ENCODE peak calls at places on chromosomes 12 and 14, in five cellular contexts. P, U, E, X and I are unnamed samples.

GRCh38 chr12:26090853-26091510 is 33.9 kb downstream of the BHLHE41 start:
- DNase-seq in P (no peak), U (peak), E (no peak), X (no peak), I (no peak)

GRCh38 chr12:86256169-86256568 is at the start of gene MGAT4C:
- DNase-seq in P (no peak), U (no peak), E (no peak), X (no peak), I (no peak)

GRCh38 chr12:110741371-110741770 is 1.3 kb downstream of the PPP1CC start:
- DNase-seq in P (peak), U (no peak), E (no peak), X (no peak), I (peak)

GRCh38 chr14:49946320-49947141 is 53.6 kb downstream of the ARF6 start:
- DNase-seq in P (peak), U (peak), E (peak), X (no peak), I (no peak)

GRCh38 chr14:35234007-35234406 is 58.2 kb upstream of the PSMA6 start:
- DNase-seq in P (no peak), U (peak), E (no peak), X (no peak), I (no peak)

GRCh38 chr12:62700091-62700490 is 233.5 kb downstream of the MON2 start:
- DNase-seq in P (no peak), U (peak), E (no peak), X (no peak), I (no peak)

GRCh38 chr14:88563845-88564244 is 1.0 kb downstream of the ZC3H14 start:
- DNase-seq in P (no peak), U (no peak), E (no peak), X (no peak), I (no peak)

GRCh38 chr12:92224685-92225331 is 79.2 kb upstream of the BTG1 start:
- DNase-seq in P (no peak), U (peak), E (no peak), X (no peak), I (no peak)

GRCh38 chr14:88904864-88905263 is 80.4 kb downstream of the TTC8 start:
- DNase-seq in P (no peak), U (peak), E (no peak), X (no peak), I (no peak)

GRCh38 chr14:65366802-65367570 is 45.5 kb upstream of the FUT8 start:
- DNase-seq in P (no peak), U (no peak), E (no peak), X (no peak), I (no peak)

GRCh38 chr14:28652782-28653181 is 113.8 kb upstream of the FOXG1 start:
- DNase-seq in P (no peak), U (peak), E (no peak), X (no peak), I (no peak)

GRCh38 chr14:54182419-54183040 is 214.3 kb upstream of the CDKN3 start:
- DNase-seq in P (no peak), U (peak), E (no peak), X (no peak), I (no peak)

GRCh38 chr12:120538281-120539156 is 4.4 kb downstream of the RNF10 start:
- DNase-seq in P (no peak), U (peak), E (no peak), X (no peak), I (peak)

GRCh38 chr12:1171657-1172056 is 180.6 kb downstream of the ERC1 start:
- DNase-seq in P (no peak), U (no peak), E (no peak), X (no peak), I (no peak)

GRCh38 chr12:101414533-101415119 is 7.1 kb upstream of the ARL1 start:
- DNase-seq in P (peak), U (peak), E (peak), X (no peak), I (peak)

GRCh38 chr12:109731806-109732205 is 18.2 kb downstream of the FAM222A start:
- DNase-seq in P (no peak), U (no peak), E (no peak), X (no peak), I (no peak)

GRCh38 chr14:34873591-34874385 is 1.4 kb downstream of the BAZ1A start:
- DNase-seq in P (peak), U (peak), E (peak), X (peak), I (peak)

GRCh38 chr12:1593232-1594044 is 943 bp downstream of the FBXL14 start:
- DNase-seq in P (peak), U (no peak), E (no peak), X (no peak), I (no peak)

GRCh38 chr12:122126342-122126635 is 47.7 kb downstream of the IL31 start:
- DNase-seq in P (no peak), U (no peak), E (no peak), X (no peak), I (no peak)

GRCh38 chr12:120090211-120090610 is 26.3 kb downstream of the RAB35 start:
- DNase-seq in P (no peak), U (no peak), E (no peak), X (no peak), I (no peak)

GRCh38 chr12:89154743-89155530 is 197.4 kb downstream of the DUSP6 start:
- DNase-seq in P (no peak), U (peak), E (no peak), X (no peak), I (no peak)

GRCh38 chr14:52318057-52318456 is 3.9 kb downstream of the PTGER2 start:
- DNase-seq in P (no peak), U (no peak), E (no peak), X (no peak), I (no peak)

GRCh38 chr14:58465425-58465824 is 37.9 kb downstream of the KIAA0586 start:
- DNase-seq in P (no peak), U (peak), E (no peak), X (no peak), I (no peak)

GRCh38 chr12:46383654-46384450 is 11.3 kb upstream of the SLC38A2 start:
- DNase-seq in P (peak), U (peak), E (peak), X (peak), I (peak)

GRCh38 chr14:62209287-62209899 is 447.2 kb downstream of the SNAPC1 start:
- DNase-seq in P (no peak), U (peak), E (no peak), X (no peak), I (no peak)

GRCh38 chr12:50979369-50980052 is 27.2 kb downstream of the HIGD1C start:
- DNase-seq in P (peak), U (no peak), E (no peak), X (no peak), I (no peak)

GRCh38 chr12:96327889-96328288 is 72.3 kb downstream of the CDK17 start:
- DNase-seq in P (peak), U (no peak), E (no peak), X (no peak), I (no peak)

GRCh38 chr12:119869720-119870119 is 7.4 kb downstream of the CIT start:
- DNase-seq in P (no peak), U (peak), E (no peak), X (no peak), I (no peak)

GRCh38 chr12:94832780-94833760 is 170.4 kb downstream of the NDUFA12 start:
- DNase-seq in P (no peak), U (no peak), E (no peak), X (no peak), I (no peak)